ENCODE peak calls at places on chromosomes 6 and 20, in four cellular contexts. M is GM12878, I is K562, F is HepG2. W is an unnamed sample.

GRCh38 chr6:75230484-75231325 is 12.9 kb downstream of the COX7A2 start:
- DNase-seq in I (peak), F (peak), M (no peak), W (peak)

GRCh38 chr20:9119776-9120175 is 50.9 kb downstream of the PLCB4 start:
- DNase-seq in I (no peak), F (no peak), M (no peak), W (no peak)

GRCh38 chr6:36132221-36132895 is 2.0 kb downstream of the MAPK13 start:
- DNase-seq in I (no peak), F (no peak), M (no peak), W (no peak)

GRCh38 chr20:34553366-34553867 is 5.1 kb upstream of the MAP1LC3A start:
- DNase-seq in F (no peak), M (no peak), I (no peak), W (no peak)

GRCh38 chr6:15464211-15464725 is 198.6 kb downstream of the DTNBP1 start:
- DNase-seq in I (peak), M (no peak), F (peak), W (peak)

GRCh38 chr20:327946-328563 is 2.7 kb downstream of the SOX12 start:
- DNase-seq in M (no peak), I (no peak), F (no peak), W (no peak)

GRCh38 chr6:168102093-168102985 is 23.3 kb upstream of the FRMD1 start:
- DNase-seq in M (no peak), I (no peak), F (no peak), W (no peak)

GRCh38 chr20:9160341-9160740 is 91.5 kb downstream of the PLCB4 start:
- DNase-seq in M (no peak), F (no peak), I (no peak), W (no peak)

GRCh38 chr6:165804331-165805066 is 141.5 kb upstream of the PDE10A start:
- DNase-seq in M (no peak), I (no peak), F (no peak), W (no peak)
- TF ChIP-seq FOXK2 in M (no peak), I (no peak), F (no peak), W (no peak)

GRCh38 chr6:80098392-80098791 is 8.1 kb upstream of the BCKDHB start:
- DNase-seq in F (no peak), I (no peak), M (no peak), W (no peak)
- TF ChIP-seq FOXK2 in F (no peak), I (no peak), M (no peak), W (no peak)

GRCh38 chr20:36094497-36094896 is 60.0 kb upstream of the EPB41L1 start:
- DNase-seq in I (peak), F (no peak), M (no peak), W (no peak)
- TF ChIP-seq FOXK2 in I (no peak), F (no peak), M (no peak), W (no peak)

GRCh38 chr20:51449498-51450220 is 92.9 kb downstream of the NFATC2 start:
- DNase-seq in F (no peak), M (no peak), I (no peak), W (no peak)

GRCh38 chr20:51451484-51451883 is 91.0 kb downstream of the NFATC2 start:
- DNase-seq in F (no peak), I (no peak), M (no peak), W (no peak)

GRCh38 chr20:51452091-51452613 is 90.4 kb downstream of the NFATC2 start:
- DNase-seq in M (no peak), I (no peak), F (no peak), W (no peak)

GRCh38 chr20:51450984-51451383 is 91.5 kb downstream of the NFATC2 start:
- DNase-seq in F (no peak), M (no peak), I (no peak), W (no peak)

GRCh38 chr20:51450221-51450712 is 92.3 kb downstream of the NFATC2 start:
- DNase-seq in M (no peak), I (no peak), F (no peak), W (no peak)
- TF ChIP-seq FOXK2 in M (no peak), I (no peak), F (no peak), W (no peak)